ENCODE peak calls at places on chromosomes 1 and 21, in eight cellular contexts. I, Y, Z, W, Q, B, N and V are unnamed samples.

GRCh38 chr1:172429324-172430127 is 9.0 kb downstream of the C1orf105 start:
- DNase-seq in I (peak; percentile 76), Y (peak; percentile 21), Z (peak; percentile 41), W (peak; percentile 71), Q (peak; percentile 78), B (peak; percentile 31), N (no peak), V (peak; percentile 52)

GRCh38 chr1:1111516-1112236 is 4.2 kb downstream of the C1orf159 start:
- DNase-seq in I (no peak), Y (no peak), Z (no peak), W (no peak), Q (no peak), B (peak; percentile 8), N (peak; percentile 51), V (no peak)

GRCh38 chr1:47238935-47239640 is 7.1 kb upstream of the TAL1 start:
- DNase-seq in I (no peak), Y (no peak), Z (no peak), W (no peak), Q (no peak), B (no peak), N (no peak), V (no peak)

GRCh38 chr1:186310307-186310706 is 64.7 kb downstream of the TPR start:
- DNase-seq in I (no peak), Y (no peak), Z (no peak), W (no peak), Q (no peak), B (no peak), N (no peak), V (no peak)

GRCh38 chr1:201356701-201357100 is 20.8 kb downstream of the TNNT2 start:
- DNase-seq in I (no peak), Y (no peak), Z (no peak), W (no peak), Q (no peak), B (no peak), N (no peak), V (no peak)

GRCh38 chr1:5404412-5405203 is 587.6 kb downstream of the NPHP4 start:
- DNase-seq in I (no peak), Y (no peak), Z (no peak), W (no peak), Q (no peak), B (no peak), N (no peak), V (no peak)

GRCh38 chr1:76080552-76081093 is 6.1 kb downstream of the ST6GALNAC3 start:
- DNase-seq in I (no peak), Y (no peak), Z (no peak), W (no peak), Q (no peak), B (no peak), N (no peak), V (no peak)

GRCh38 chr1:7375329-7375728 is 395.8 kb upstream of the VAMP3 start:
- DNase-seq in I (peak; percentile 62), Y (no peak), Z (no peak), W (no peak), Q (no peak), B (no peak), N (peak; percentile 38), V (no peak)

GRCh38 chr21:39317134-39318090 is 4.0 kb upstream of the BRWD1 start:
- DNase-seq in I (no peak), Y (no peak), Z (no peak), W (no peak), Q (peak; percentile 90), B (no peak), N (no peak), V (no peak)

GRCh38 chr1:107787299-107787698 is 177.7 kb downstream of the VAV3 start:
- DNase-seq in I (peak; percentile 85), Y (no peak), Z (no peak), W (no peak), Q (peak; percentile 76), B (no peak), N (no peak), V (no peak)

GRCh38 chr21:37032877-37033471 is 26.5 kb downstream of the RIPPLY3 start:
- DNase-seq in I (no peak), Y (no peak), Z (peak; percentile 51), W (peak; percentile 84), Q (no peak), B (no peak), N (no peak), V (peak; percentile 27)

GRCh38 chr1:8815582-8816285 is 1.7 kb downstream of the RERE start:
- DNase-seq in I (peak; percentile 41), Y (peak; percentile 30), Z (no peak), W (no peak), Q (no peak), B (no peak), N (peak; percentile 33), V (no peak)